ENCODE peak calls at places on chromosomes 12 and 14, in five cellular contexts. H is Kasumi-1, T is RKO, I is AG09319, S is psoas muscle. D is an unnamed sample.

GRCh38 chr12:56271031-56271430 is 4.3 kb downstream of the COQ10A start:
- DNase-seq in H (peak), T (peak), I (no peak), S (no peak), D (no peak)

GRCh38 chr12:47946413-47947107 is 16.8 kb upstream of the TMEM106C start:
- DNase-seq in H (peak), T (no peak), I (no peak), S (no peak), D (peak)

GRCh38 chr12:123696641-123697040 is 15.5 kb upstream of the ATP6V0A2 start:
- DNase-seq in H (no peak), T (no peak), I (no peak), S (no peak), D (no peak)

GRCh38 chr14:53536446-53536845 is 383.3 kb upstream of the DDHD1 start:
- DNase-seq in H (no peak), T (no peak), I (no peak), S (no peak), D (no peak)

GRCh38 chr12:92863255-92863654 is 65.8 kb downstream of the EEA1 start:
- DNase-seq in H (peak), T (no peak), I (no peak), S (no peak), D (no peak)

GRCh38 chr14:44961151-44961729 is 507 bp downstream of the KLHL28 start:
- DNase-seq in H (peak), T (peak), I (no peak), S (peak), D (peak)

GRCh38 chr14:105474478-105475268 is at the start of gene CRIP2:
- DNase-seq in H (no peak), T (peak), I (no peak), S (peak), D (peak)

GRCh38 chr12:130872179-130873096 is 572 bp downstream of the RAN start:
- DNase-seq in H (no peak), T (no peak), I (no peak), S (peak), D (peak)

GRCh38 chr12:53701518-53702264 is 25.6 kb downstream of the CALCOCO1 start:
- DNase-seq in H (peak), T (peak), I (peak), S (peak), D (peak)

GRCh38 chr12:91877022-91877421 is 268.6 kb downstream of the BTG1 start:
- DNase-seq in H (peak), T (no peak), I (no peak), S (peak), D (no peak)

GRCh38 chr12:99005601-99006000 is 360.5 kb downstream of the APAF1 start:
- DNase-seq in H (no peak), T (no peak), I (no peak), S (no peak), D (no peak)

GRCh38 chr14:89634037-89634436 is 217.0 kb upstream of the FOXN3 start:
- DNase-seq in H (no peak), T (no peak), I (no peak), S (no peak), D (no peak)

GRCh38 chr12:18250313-18250916 is 10.9 kb upstream of the PIK3C2G start:
- DNase-seq in H (peak), T (peak), I (peak), S (no peak), D (no peak)

GRCh38 chr12:7832059-7832696 is 40.5 kb downstream of the SLC2A14 start:
- DNase-seq in H (peak), T (peak), I (peak), S (no peak), D (peak)

GRCh38 chr14:90487031-90487430 is 90.2 kb downstream of the CALM1 start:
- DNase-seq in H (peak), T (no peak), I (no peak), S (no peak), D (peak)

GRCh38 chr14:76877871-76878270 is 51.7 kb downstream of the LRRC74A start:
- DNase-seq in H (no peak), T (no peak), I (no peak), S (no peak), D (no peak)

GRCh38 chr14:94203473-94204210 is 29.5 kb downstream of the PPP4R4 start:
- DNase-seq in H (no peak), T (no peak), I (no peak), S (no peak), D (no peak)